ENCODE peak calls at places on chromosomes 1 and 21, in seven cellular contexts. One of them, this sample, is unnamed.

GRCh38 chr1:183515002-183515689 is 42.8 kb downstream of the SMG7 start:
- DNase-seq in A549: peak; percentile 7
- DNase-seq in stomach: no peak
- DNase-seq in CD8-positive, alpha-beta memory T cell: no peak
- DNase-seq in colonic mucosa: no peak
- DNase-seq in tibial nerve: no peak
- DNase-seq in astrocyte: peak; percentile 80
- DNase-seq in this sample: no peak

GRCh38 chr21:37712204-37712934 is 203.9 kb downstream of the KCNJ6 start:
- DNase-seq in CD8-positive, alpha-beta memory T cell: no peak
- DNase-seq in stomach: peak; percentile 67
- DNase-seq in tibial nerve: peak; percentile 63
- DNase-seq in colonic mucosa: peak; percentile 55
- DNase-seq in A549: peak; percentile 27
- DNase-seq in astrocyte: peak; percentile 37
- DNase-seq in this sample: peak; percentile 6

GRCh38 chr1:163054056-163054706 is 15.0 kb upstream of the RGS4 start:
- DNase-seq in A549: no peak
- DNase-seq in astrocyte: peak; percentile 43
- DNase-seq in tibial nerve: no peak
- DNase-seq in CD8-positive, alpha-beta memory T cell: no peak
- DNase-seq in stomach: no peak
- DNase-seq in colonic mucosa: no peak
- DNase-seq in this sample: no peak

GRCh38 chr1:151980287-151981177 is 13.1 kb downstream of the S100A10 start:
- DNase-seq in stomach: no peak
- DNase-seq in astrocyte: peak; percentile 76
- DNase-seq in CD8-positive, alpha-beta memory T cell: no peak
- DNase-seq in tibial nerve: peak; percentile 82
- DNase-seq in colonic mucosa: peak; percentile 62
- DNase-seq in A549: no peak
- DNase-seq in this sample: no peak

GRCh38 chr21:38945536-38946245 is 140.0 kb downstream of the ETS2 start:
- DNase-seq in CD8-positive, alpha-beta memory T cell: no peak
- DNase-seq in astrocyte: peak; percentile 30
- DNase-seq in tibial nerve: no peak
- DNase-seq in A549: no peak
- DNase-seq in stomach: no peak
- DNase-seq in colonic mucosa: no peak
- DNase-seq in this sample: no peak

GRCh38 chr1:233714631-233715217 is 100.8 kb downstream of the KCNK1 start:
- DNase-seq in A549: no peak
- DNase-seq in CD8-positive, alpha-beta memory T cell: no peak
- DNase-seq in astrocyte: no peak
- DNase-seq in colonic mucosa: no peak
- DNase-seq in stomach: peak; percentile 60
- DNase-seq in tibial nerve: no peak
- DNase-seq in this sample: no peak

GRCh38 chr1:39407889-39408640 is 83.4 kb upstream of the BMP8A start:
- DNase-seq in astrocyte: no peak
- DNase-seq in tibial nerve: no peak
- DNase-seq in CD8-positive, alpha-beta memory T cell: no peak
- DNase-seq in colonic mucosa: peak; percentile 51
- DNase-seq in A549: no peak
- DNase-seq in stomach: no peak
- DNase-seq in this sample: no peak

GRCh38 chr1:1600861-1601563 is 1.1 kb upstream of the FNDC10 start:
- DNase-seq in colonic mucosa: no peak
- DNase-seq in tibial nerve: no peak
- DNase-seq in stomach: no peak
- DNase-seq in A549: no peak
- DNase-seq in CD8-positive, alpha-beta memory T cell: no peak
- DNase-seq in astrocyte: no peak
- DNase-seq in this sample: no peak

GRCh38 chr1:17984510-17985085 is 123.0 kb upstream of the IGSF21 start:
- DNase-seq in tibial nerve: peak; percentile 25
- DNase-seq in stomach: peak; percentile 31
- DNase-seq in colonic mucosa: peak; percentile 49
- DNase-seq in A549: peak; percentile 13
- DNase-seq in CD8-positive, alpha-beta memory T cell: no peak
- DNase-seq in astrocyte: peak; percentile 1
- DNase-seq in this sample: no peak

GRCh38 chr1:82979593-82980230 is 1019.2 kb downstream of the TTLL7 start:
- DNase-seq in A549: no peak
- DNase-seq in stomach: no peak
- DNase-seq in CD8-positive, alpha-beta memory T cell: no peak
- DNase-seq in tibial nerve: no peak
- DNase-seq in astrocyte: no peak
- DNase-seq in colonic mucosa: no peak
- DNase-seq in this sample: no peak

GRCh38 chr1:93056214-93056613 is 22.9 kb upstream of the MTF2 start:
- DNase-seq in CD8-positive, alpha-beta memory T cell: no peak
- DNase-seq in stomach: no peak
- DNase-seq in A549: no peak
- DNase-seq in colonic mucosa: no peak
- DNase-seq in astrocyte: peak; percentile 21
- DNase-seq in tibial nerve: no peak
- DNase-seq in this sample: peak; percentile 17

GRCh38 chr1:5993553-5994510 is 1.6 kb upstream of the NPHP4 start:
- DNase-seq in stomach: no peak
- DNase-seq in CD8-positive, alpha-beta memory T cell: no peak
- DNase-seq in tibial nerve: no peak
- DNase-seq in colonic mucosa: no peak
- DNase-seq in A549: no peak
- DNase-seq in astrocyte: no peak
- DNase-seq in this sample: no peak

GRCh38 chr1:86016076-86016746 is 140.4 kb downstream of the COL24A1 start:
- DNase-seq in CD8-positive, alpha-beta memory T cell: no peak
- DNase-seq in tibial nerve: no peak
- DNase-seq in stomach: no peak
- DNase-seq in A549: no peak
- DNase-seq in astrocyte: peak; percentile 3
- DNase-seq in colonic mucosa: no peak
- DNase-seq in this sample: no peak

GRCh38 chr1:113307771-113308451 is 82.4 kb upstream of the MAGI3 start:
- DNase-seq in CD8-positive, alpha-beta memory T cell: no peak
- DNase-seq in stomach: no peak
- DNase-seq in astrocyte: peak; percentile 26
- DNase-seq in A549: no peak
- DNase-seq in colonic mucosa: no peak
- DNase-seq in tibial nerve: no peak
- DNase-seq in this sample: no peak

GRCh38 chr1:52834798-52835197 is 7.8 kb upstream of the ZYG11A start:
- DNase-seq in tibial nerve: peak; percentile 37
- DNase-seq in astrocyte: no peak
- DNase-seq in CD8-positive, alpha-beta memory T cell: no peak
- DNase-seq in A549: no peak
- DNase-seq in colonic mucosa: no peak
- DNase-seq in stomach: no peak
- DNase-seq in this sample: no peak

GRCh38 chr1:117606608-117607261 is 887 bp downstream of the TENT5C start:
- DNase-seq in tibial nerve: peak; percentile 37
- DNase-seq in astrocyte: peak; percentile 43
- DNase-seq in colonic mucosa: peak; percentile 70
- DNase-seq in A549: no peak
- DNase-seq in CD8-positive, alpha-beta memory T cell: peak; percentile 58
- DNase-seq in stomach: peak; percentile 56
- DNase-seq in this sample: peak; percentile 63

GRCh38 chr21:27424601-27425000 is 457.7 kb upstream of the ADAMTS5 start:
- DNase-seq in colonic mucosa: no peak
- DNase-seq in astrocyte: peak; percentile 9
- DNase-seq in CD8-positive, alpha-beta memory T cell: no peak
- DNase-seq in tibial nerve: no peak
- DNase-seq in stomach: no peak
- DNase-seq in A549: no peak
- DNase-seq in this sample: no peak

GRCh38 chr21:15592271-15592860 is 137.4 kb upstream of the USP25 start:
- DNase-seq in stomach: no peak
- DNase-seq in tibial nerve: peak; percentile 49
- DNase-seq in colonic mucosa: no peak
- DNase-seq in A549: peak; percentile 15
- DNase-seq in astrocyte: peak; percentile 26
- DNase-seq in CD8-positive, alpha-beta memory T cell: no peak
- DNase-seq in this sample: no peak

GRCh38 chr1:156356875-156357534 is 12.0 kb upstream of the RHBG start:
- DNase-seq in CD8-positive, alpha-beta memory T cell: peak; percentile 30
- DNase-seq in astrocyte: no peak
- DNase-seq in stomach: peak; percentile 79
- DNase-seq in colonic mucosa: peak; percentile 75
- DNase-seq in tibial nerve: no peak
- DNase-seq in A549: peak; percentile 83
- DNase-seq in this sample: peak; percentile 52

GRCh38 chr1:78068681-78069283 is 23.0 kb downstream of the GIPC2 start:
- DNase-seq in tibial nerve: no peak
- DNase-seq in astrocyte: no peak
- DNase-seq in stomach: no peak
- DNase-seq in colonic mucosa: no peak
- DNase-seq in CD8-positive, alpha-beta memory T cell: no peak
- DNase-seq in A549: no peak
- DNase-seq in this sample: no peak

GRCh38 chr1:89706700-89707012 is 73.7 kb downstream of the LRRC8C start:
- DNase-seq in tibial nerve: no peak
- DNase-seq in colonic mucosa: no peak
- DNase-seq in stomach: no peak
- DNase-seq in astrocyte: no peak
- DNase-seq in CD8-positive, alpha-beta memory T cell: no peak
- DNase-seq in A549: no peak
- DNase-seq in this sample: no peak

GRCh38 chr1:173475564-173476196 is 1.5 kb upstream of the PRDX6 start:
- DNase-seq in colonic mucosa: peak; percentile 30
- DNase-seq in astrocyte: peak; percentile 80
- DNase-seq in tibial nerve: no peak
- DNase-seq in A549: no peak
- DNase-seq in CD8-positive, alpha-beta memory T cell: no peak
- DNase-seq in stomach: no peak
- DNase-seq in this sample: no peak

GRCh38 chr1:3948344-3948743 is 48.3 kb upstream of the C1orf174 start:
- DNase-seq in colonic mucosa: no peak
- DNase-seq in astrocyte: no peak
- DNase-seq in CD8-positive, alpha-beta memory T cell: no peak
- DNase-seq in tibial nerve: no peak
- DNase-seq in stomach: no peak
- DNase-seq in A549: peak; percentile 19
- DNase-seq in this sample: no peak

GRCh38 chr1:113322439-113322838 is 67.9 kb upstream of the MAGI3 start:
- DNase-seq in stomach: no peak
- DNase-seq in tibial nerve: no peak
- DNase-seq in A549: no peak
- DNase-seq in colonic mucosa: no peak
- DNase-seq in CD8-positive, alpha-beta memory T cell: no peak
- DNase-seq in astrocyte: no peak
- DNase-seq in this sample: no peak

GRCh38 chr1:232518357-232518756 is 111.6 kb downstream of the SIPA1L2 start:
- DNase-seq in colonic mucosa: no peak
- DNase-seq in astrocyte: no peak
- DNase-seq in tibial nerve: no peak
- DNase-seq in CD8-positive, alpha-beta memory T cell: no peak
- DNase-seq in stomach: no peak
- DNase-seq in A549: no peak
- DNase-seq in this sample: no peak

GRCh38 chr1:154864189-154864985 is 5.7 kb downstream of the KCNN3 start:
- DNase-seq in tibial nerve: no peak
- DNase-seq in colonic mucosa: no peak
- DNase-seq in A549: no peak
- DNase-seq in astrocyte: no peak
- DNase-seq in stomach: no peak
- DNase-seq in CD8-positive, alpha-beta memory T cell: no peak
- DNase-seq in this sample: no peak

GRCh38 chr1:199684686-199685273 is 342.7 kb upstream of the NR5A2 start:
- DNase-seq in astrocyte: peak; percentile 67
- DNase-seq in A549: peak; percentile 56
- DNase-seq in colonic mucosa: peak; percentile 36
- DNase-seq in stomach: no peak
- DNase-seq in CD8-positive, alpha-beta memory T cell: no peak
- DNase-seq in tibial nerve: peak; percentile 61
- DNase-seq in this sample: peak; percentile 38

GRCh38 chr1:37474697-37475379 is 458 bp downstream of the ZC3H12A start:
- DNase-seq in CD8-positive, alpha-beta memory T cell: no peak
- DNase-seq in A549: no peak
- DNase-seq in tibial nerve: no peak
- DNase-seq in colonic mucosa: no peak
- DNase-seq in astrocyte: no peak
- DNase-seq in stomach: peak; percentile 35
- DNase-seq in this sample: no peak

GRCh38 chr1:65175171-65176070 is 27.4 kb downstream of the AK4 start:
- DNase-seq in tibial nerve: no peak
- DNase-seq in astrocyte: no peak
- DNase-seq in stomach: no peak
- DNase-seq in colonic mucosa: no peak
- DNase-seq in A549: no peak
- DNase-seq in CD8-positive, alpha-beta memory T cell: no peak
- DNase-seq in this sample: no peak

GRCh38 chr1:234559152-234559916 is 50.6 kb downstream of the IRF2BP2 start:
- DNase-seq in CD8-positive, alpha-beta memory T cell: no peak
- DNase-seq in stomach: no peak
- DNase-seq in A549: no peak
- DNase-seq in astrocyte: no peak
- DNase-seq in colonic mucosa: no peak
- DNase-seq in tibial nerve: no peak
- DNase-seq in this sample: no peak

GRCh38 chr1:21165632-21166031 is 11.1 kb downstream of the EIF4G3 start:
- DNase-seq in A549: no peak
- DNase-seq in stomach: no peak
- DNase-seq in tibial nerve: no peak
- DNase-seq in astrocyte: no peak
- DNase-seq in colonic mucosa: no peak
- DNase-seq in CD8-positive, alpha-beta memory T cell: no peak
- DNase-seq in this sample: no peak
- H3K27ac ChIP-seq in A549: no peak overlapping the region
- H3K27ac ChIP-seq in stomach: no peak overlapping the region
- H3K27ac ChIP-seq in tibial nerve: no peak overlapping the region
- H3K27ac ChIP-seq in astrocyte: no peak overlapping the region
- H3K27ac ChIP-seq in colonic mucosa: no peak overlapping the region
- H3K27ac ChIP-seq in CD8-positive, alpha-beta memory T cell: no peak overlapping the region
- H3K27ac ChIP-seq in this sample: no peak overlapping the region

GRCh38 chr1:203658274-203658673 is 31.6 kb downstream of the ATP2B4 start:
- DNase-seq in CD8-positive, alpha-beta memory T cell: no peak
- DNase-seq in A549: no peak
- DNase-seq in colonic mucosa: no peak
- DNase-seq in tibial nerve: no peak
- DNase-seq in stomach: no peak
- DNase-seq in astrocyte: no peak
- DNase-seq in this sample: no peak
- H3K4me1 ChIP-seq in CD8-positive, alpha-beta memory T cell: peaks cover 55% of the 10 kb centered on the region
- H3K4me1 ChIP-seq in A549: peaks cover 14% of the 10 kb centered on the region
- H3K4me1 ChIP-seq in colonic mucosa: no peaks in the 10 kb centered on the region
- H3K4me1 ChIP-seq in tibial nerve: peaks cover 15% of the 10 kb centered on the region
- H3K4me1 ChIP-seq in stomach: peaks cover 22% of the 10 kb centered on the region
- H3K4me1 ChIP-seq in astrocyte: peaks cover 16% of the 10 kb centered on the region
- H3K4me1 ChIP-seq in this sample: peaks cover 50% of the 10 kb centered on the region

GRCh38 chr1:223727541-223727940 is 15.2 kb downstream of the CAPN2 start:
- DNase-seq in A549: no peak
- DNase-seq in tibial nerve: no peak
- DNase-seq in CD8-positive, alpha-beta memory T cell: no peak
- DNase-seq in stomach: no peak
- DNase-seq in colonic mucosa: no peak
- DNase-seq in astrocyte: peak; percentile 81
- DNase-seq in this sample: no peak
- H3K27ac ChIP-seq in A549: peak overlapping the region; percentile 80
- H3K27ac ChIP-seq in tibial nerve: peak overlapping the region; percentile 93
- H3K27ac ChIP-seq in CD8-positive, alpha-beta memory T cell: peak overlapping the region; percentile 64
- H3K27ac ChIP-seq in stomach: peak overlapping the region; percentile 80
- H3K27ac ChIP-seq in colonic mucosa: no peak overlapping the region
- H3K27ac ChIP-seq in astrocyte: peak overlapping the region; percentile 83
- H3K27ac ChIP-seq in this sample: no peak overlapping the region

GRCh38 chr1:166972827-166973226 is 2.5 kb downstream of the ILDR2 start:
- DNase-seq in stomach: no peak
- DNase-seq in CD8-positive, alpha-beta memory T cell: no peak
- DNase-seq in astrocyte: no peak
- DNase-seq in tibial nerve: no peak
- DNase-seq in A549: no peak
- DNase-seq in colonic mucosa: no peak
- DNase-seq in this sample: no peak
- H3K4me1 ChIP-seq in stomach: peaks cover 12% of the 10 kb centered on the region
- H3K4me1 ChIP-seq in CD8-positive, alpha-beta memory T cell: peaks cover 17% of the 10 kb centered on the region
- H3K4me1 ChIP-seq in astrocyte: no peaks in the 10 kb centered on the region
- H3K4me1 ChIP-seq in tibial nerve: peaks cover 9% of the 10 kb centered on the region
- H3K4me1 ChIP-seq in A549: peaks cover 3% of the 10 kb centered on the region
- H3K4me1 ChIP-seq in colonic mucosa: no peaks in the 10 kb centered on the region
- H3K4me1 ChIP-seq in this sample: peaks cover 4% of the 10 kb centered on the region

This sample was measured in naive thymus-derived CD4-positive, alpha-beta T cell.